ENCODE peak calls at places on chromosomes 13 and 19, in ten cellular contexts. T is WERI-Rb-1, I is ascending aorta, L is type B pancreatic cell, X is epithelial cell of esophagus, H is heart right ventricle, Y is left lung, M is cardiac fibroblast, U is fibroblast of villous mesenchyme, P is pancreas. R is an unnamed sample.
A peak's percentile ranks its signal among the peaks of the same experiment; 100 is the strongest.

GRCh38 chr19:36213793-36214387 is 575 bp downstream of the ZNF565 start:
- DNase-seq in T (peak; percentile 16), I (peak; percentile 12), L (no peak), X (peak; percentile 49), H (peak; percentile 7), Y (no peak), M (peak; percentile 16), U (no peak), P (no peak), R (no peak)

GRCh38 chr13:41652735-41653361 is 195.5 kb downstream of the RGCC start:
- DNase-seq in T (no peak), I (no peak), L (no peak), X (peak; percentile 64), H (peak; percentile 42), Y (no peak), M (peak; percentile 80), U (peak; percentile 79), P (no peak), R (peak; percentile 33)

GRCh38 chr19:14432817-14433453 is at the start of gene PKN1:
- DNase-seq in T (peak; percentile 70), I (no peak), L (no peak), X (no peak), H (peak; percentile 68), Y (peak; percentile 92), M (peak; percentile 50), U (peak; percentile 23), P (peak; percentile 49), R (peak; percentile 67)

GRCh38 chr13:98998831-98999634 is 21.2 kb upstream of the DOCK9 start:
- DNase-seq in T (peak; percentile 59), I (no peak), L (no peak), X (no peak), H (no peak), Y (no peak), M (no peak), U (peak; percentile 64), P (no peak), R (no peak)

GRCh38 chr13:83167203-83167602 is 715.1 kb downstream of the SLITRK1 start:
- DNase-seq in T (no peak), I (no peak), L (no peak), X (no peak), H (no peak), Y (no peak), M (no peak), U (no peak), P (no peak), R (no peak)

GRCh38 chr19:44955500-44956439 is 590 bp downstream of the CLPTM1 start:
- DNase-seq in T (no peak), I (no peak), L (no peak), X (peak; percentile 18), H (no peak), Y (no peak), M (no peak), U (no peak), P (no peak), R (no peak)

GRCh38 chr19:43723588-43723987 is 7.7 kb downstream of the IRGC start:
- DNase-seq in T (no peak), I (no peak), L (no peak), X (peak; percentile 41), H (no peak), Y (no peak), M (no peak), U (peak; percentile 18), P (no peak), R (no peak)

GRCh38 chr19:38619361-38620174 is 580 bp downstream of the EIF3K start:
- DNase-seq in T (no peak), I (no peak), L (no peak), X (no peak), H (no peak), Y (no peak), M (no peak), U (no peak), P (no peak), R (no peak)

GRCh38 chr13:98457053-98457452 is 119.9 kb downstream of the STK24 start:
- DNase-seq in T (no peak), I (no peak), L (no peak), X (no peak), H (no peak), Y (no peak), M (no peak), U (no peak), P (no peak), R (no peak)

GRCh38 chr19:925087-925911 is 536 bp upstream of the ARID3A start:
- DNase-seq in T (peak; percentile 79), I (no peak), L (peak; percentile 85), X (peak; percentile 79), H (peak; percentile 77), Y (peak; percentile 93), M (peak; percentile 84), U (peak; percentile 89), P (peak; percentile 75), R (peak; percentile 74)

GRCh38 chr19:15180451-15181390 is 20.1 kb downstream of the NOTCH3 start:
- DNase-seq in T (no peak), I (no peak), L (no peak), X (peak; percentile 37), H (peak; percentile 25), Y (peak; percentile 84), M (no peak), U (no peak), P (peak; percentile 65), R (no peak)

GRCh38 chr13:74570046-74570445 is 435.8 kb upstream of the KLF12 start:
- DNase-seq in T (no peak), I (no peak), L (no peak), X (peak; percentile 85), H (no peak), Y (no peak), M (no peak), U (no peak), P (no peak), R (no peak)

GRCh38 chr13:40502236-40502635 is 164.2 kb downstream of the FOXO1 start:
- DNase-seq in T (peak; percentile 15), I (no peak), L (no peak), X (peak; percentile 20), H (no peak), Y (no peak), M (peak; percentile 13), U (no peak), P (no peak), R (no peak)

GRCh38 chr19:48617146-48617937 is 1.6 kb downstream of the RPL18 start:
- DNase-seq in T (no peak), I (no peak), L (no peak), X (peak; percentile 49), H (no peak), Y (no peak), M (peak; percentile 68), U (no peak), P (peak; percentile 35), R (no peak)
- TF ChIP-seq CTCF in T (no peak), I (no peak), L (no peak), X (no peak), H (no peak), Y (no peak), M (no peak), U (no peak), P (no peak), R (no peak)

GRCh38 chr13:37136633-37137032 is 31.2 kb upstream of the CSNK1A1L start:
- DNase-seq in T (no peak), I (no peak), L (no peak), X (no peak), H (no peak), Y (no peak), M (no peak), U (no peak), P (no peak), R (no peak)

GRCh38 chr13:37139356-37139755 is 33.9 kb upstream of the CSNK1A1L start:
- DNase-seq in T (no peak), I (no peak), L (no peak), X (no peak), H (no peak), Y (no peak), M (no peak), U (no peak), P (no peak), R (no peak)

GRCh38 chr13:37136187-37136586 is 30.7 kb upstream of the CSNK1A1L start:
- DNase-seq in T (no peak), I (no peak), L (no peak), X (no peak), H (no peak), Y (no peak), M (peak; percentile 59), U (peak; percentile 30), P (no peak), R (no peak)

GRCh38 chr13:37138917-37139316 is 33.5 kb upstream of the CSNK1A1L start:
- DNase-seq in T (no peak), I (no peak), L (no peak), X (no peak), H (no peak), Y (no peak), M (no peak), U (no peak), P (no peak), R (no peak)

DNA sequence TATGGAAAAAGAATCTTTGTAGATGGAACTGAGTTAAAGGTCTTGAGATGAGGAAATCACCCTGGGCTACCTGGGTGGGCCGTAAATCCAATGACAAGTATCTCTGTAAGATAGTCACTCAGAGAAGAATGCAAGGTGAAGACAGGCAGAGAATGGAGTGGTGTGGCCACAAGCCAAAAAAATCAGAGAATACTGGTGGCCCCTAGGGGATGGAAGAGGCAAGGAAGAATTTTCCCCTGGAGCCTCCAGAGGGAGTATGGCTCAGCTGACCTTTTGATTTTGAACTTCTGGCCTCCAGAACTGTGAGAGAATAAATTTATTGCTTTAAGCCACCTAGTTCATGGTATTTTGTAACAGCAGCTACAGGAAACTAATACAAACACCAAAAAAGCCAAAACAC is 32.7 kb upstream of the CSNK1A1L start:
- DNase-seq in T (no peak), I (no peak), L (no peak), X (peak; percentile 22), H (no peak), Y (no peak), M (peak; percentile 41), U (peak; percentile 24), P (no peak), R (no peak)
- TF ChIP-seq CTCF in T (peak; percentile 24), I (no peak), L (peak; percentile 45), X (peak; percentile 16), H (no peak), Y (no peak), M (peak; percentile 32), U (peak; percentile 32), P (no peak), R (no peak)

GRCh38 chr19:42281175-42282035 is 12.4 kb downstream of the CIC start:
- DNase-seq in T (peak; percentile 36), I (no peak), L (no peak), X (peak; percentile 79), H (peak; percentile 85), Y (no peak), M (peak; percentile 70), U (peak; percentile 41), P (peak; percentile 59), R (no peak)
- TF ChIP-seq CTCF in T (no peak), I (peak; percentile 5), L (no peak), X (no peak), H (no peak), Y (no peak), M (peak; percentile 4), U (no peak), P (no peak), R (no peak)

GRCh38 chr13:112928958-112929777 is 39.8 kb upstream of the MCF2L start:
- DNase-seq in T (no peak), I (no peak), L (no peak), X (peak; percentile 40), H (peak; percentile 59), Y (no peak), M (peak; percentile 60), U (peak; percentile 44), P (peak; percentile 32), R (no peak)
- TF ChIP-seq CTCF in T (no peak), I (no peak), L (no peak), X (no peak), H (no peak), Y (no peak), M (no peak), U (no peak), P (no peak), R (no peak)

R was measured in endothelial cell.